ENCODE peak calls at places on chromosomes 5 and 9, in six cellular contexts. B is fibroblast of lung, U is Caco-2, D is uterus, W is GM23248, K is astrocyte. V is an unnamed sample. For H3K4me1 and H3K36me3, the result is how much of the 10 kb centered on the place peaks cover.

GRCh38 chr5:144236479-144236878 is 65.8 kb downstream of the KCTD16 start:
- DNase-seq in B (peak), U (no peak), D (no peak), W (no peak), K (no peak), V (no peak)

GRCh38 chr5:56305001-56305400 is 71.9 kb upstream of the ANKRD55 start:
- DNase-seq in B (no peak), U (no peak), D (no peak), W (peak), K (no peak), V (no peak)

GRCh38 chr9:93119953-93120845 is 13.9 kb downstream of the NINJ1 start:
- DNase-seq in B (peak), U (no peak), D (peak), W (peak), K (peak), V (peak)

GRCh38 chr5:179241175-179241574 is 104.1 kb downstream of the ADAMTS2 start:
- DNase-seq in B (no peak), U (no peak), D (peak), W (peak), K (no peak), V (no peak)

GRCh38 chr5:1661311-1661710 is 137.6 kb upstream of the LPCAT1 start:
- DNase-seq in B (no peak), U (no peak), D (no peak), W (no peak), K (no peak), V (no peak)

GRCh38 chr9:73412874-73413273 is 261.2 kb downstream of the ANXA1 start:
- DNase-seq in B (peak), U (no peak), D (no peak), W (no peak), K (peak), V (no peak)

GRCh38 chr5:156095709-156096241 is 231.2 kb upstream of the SGCD start:
- DNase-seq in B (no peak), U (no peak), D (no peak), W (no peak), K (no peak), V (no peak)

GRCh38 chr5:171428168-171428658 is 8.8 kb downstream of the FGF18 start:
- DNase-seq in B (no peak), U (no peak), D (peak), W (no peak), K (no peak), V (no peak)

GRCh38 chr5:66645039-66645438 is 48.8 kb downstream of the MAST4 start:
- DNase-seq in B (no peak), U (no peak), D (no peak), W (peak), K (no peak), V (no peak)

GRCh38 chr5:156326718-156327259 is at the start of gene SGCD:
- DNase-seq in B (peak), U (no peak), D (peak), W (peak), K (peak), V (peak)

GRCh38 chr5:142869883-142870282 is 99.7 kb downstream of the ARHGAP26 start:
- DNase-seq in B (no peak), U (no peak), D (no peak), W (no peak), K (no peak), V (no peak)

GRCh38 chr9:21465859-21466518 is 16.1 kb downstream of the IFNE start:
- DNase-seq in B (peak), U (peak), D (no peak), W (peak), K (no peak), V (peak)

GRCh38 chr9:111251453-111251837 is 78.6 kb downstream of the OR2K2 start:
- DNase-seq in B (no peak), U (no peak), D (no peak), W (no peak), K (no peak), V (no peak)

GRCh38 chr5:124839371-124839998 is 93.0 kb upstream of the ZNF608 start:
- DNase-seq in B (peak), U (no peak), D (no peak), W (no peak), K (peak), V (peak)

GRCh38 chr5:173612948-173613347 is 3.5 kb downstream of the BOD1 start:
- DNase-seq in B (no peak), U (no peak), D (no peak), W (peak), K (no peak), V (no peak)

GRCh38 chr5:128224336-128224735 is 140.8 kb downstream of the SLC12A2 start:
- DNase-seq in B (no peak), U (no peak), D (no peak), W (peak), K (no peak), V (no peak)

GRCh38 chr9:137487454-137488329 is 28.6 kb upstream of the NSMF start:
- DNase-seq in B (no peak), U (no peak), D (no peak), W (no peak), K (no peak), V (no peak)

GRCh38 chr5:2286250-2286649 is 403.5 kb upstream of the IRX4 start:
- DNase-seq in B (no peak), U (no peak), D (no peak), W (no peak), K (no peak), V (no peak)

GRCh38 chr5:127958421-127959011 is 125.0 kb upstream of the SLC12A2 start:
- DNase-seq in B (no peak), U (peak), D (no peak), W (no peak), K (no peak), V (no peak)

GRCh38 chr5:169354921-169355320 is 54.0 kb upstream of the SLIT3 start:
- DNase-seq in B (peak), U (no peak), D (no peak), W (peak), K (peak), V (no peak)

GRCh38 chr9:93427655-93428379 is 23.7 kb upstream of the FAM120A start:
- DNase-seq in B (no peak), U (no peak), D (no peak), W (no peak), K (no peak), V (peak)

GRCh38 chr9:87111010-87111409 is 163.7 kb upstream of the GAS1 start:
- DNase-seq in B (no peak), U (no peak), D (no peak), W (no peak), K (no peak), V (no peak)

GRCh38 chr9:87109182-87109581 is 161.9 kb upstream of the GAS1 start:
- DNase-seq in B (peak), U (no peak), D (no peak), W (peak), K (peak), V (no peak)

GRCh38 chr9:87109851-87110250 is 162.5 kb upstream of the GAS1 start:
- DNase-seq in B (peak), U (no peak), D (no peak), W (peak), K (peak), V (no peak)

GRCh38 chr9:87108639-87109038 is 161.3 kb upstream of the GAS1 start:
- DNase-seq in B (no peak), U (no peak), D (no peak), W (no peak), K (no peak), V (no peak)

DNA sequence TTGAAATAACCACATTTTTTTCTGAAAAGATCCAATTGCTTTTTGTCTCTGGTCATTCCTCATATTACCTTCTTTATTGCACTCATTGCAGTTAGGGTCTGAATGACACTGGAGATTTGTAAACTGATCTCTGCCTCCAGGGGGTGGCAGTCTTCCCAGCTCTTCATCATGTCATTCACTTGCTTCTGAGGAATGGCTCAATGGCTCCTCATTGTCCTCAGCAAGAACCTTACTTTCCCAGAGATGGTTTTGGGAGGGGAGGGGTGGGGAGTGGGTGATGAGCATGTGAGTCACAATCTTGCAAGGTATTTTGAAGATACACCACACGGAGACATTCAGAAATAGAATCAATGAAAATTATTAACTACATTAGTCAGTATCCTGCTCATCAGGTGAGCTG is 159.8 kb upstream of the GAS1 start:
- DNase-seq in B (no peak), U (no peak), D (no peak), W (no peak), K (no peak), V (no peak)
- H3K4me1 ChIP-seq in B (under half), U (under half), D (under half), W (under half), K (under half), V (under half)

DNA sequence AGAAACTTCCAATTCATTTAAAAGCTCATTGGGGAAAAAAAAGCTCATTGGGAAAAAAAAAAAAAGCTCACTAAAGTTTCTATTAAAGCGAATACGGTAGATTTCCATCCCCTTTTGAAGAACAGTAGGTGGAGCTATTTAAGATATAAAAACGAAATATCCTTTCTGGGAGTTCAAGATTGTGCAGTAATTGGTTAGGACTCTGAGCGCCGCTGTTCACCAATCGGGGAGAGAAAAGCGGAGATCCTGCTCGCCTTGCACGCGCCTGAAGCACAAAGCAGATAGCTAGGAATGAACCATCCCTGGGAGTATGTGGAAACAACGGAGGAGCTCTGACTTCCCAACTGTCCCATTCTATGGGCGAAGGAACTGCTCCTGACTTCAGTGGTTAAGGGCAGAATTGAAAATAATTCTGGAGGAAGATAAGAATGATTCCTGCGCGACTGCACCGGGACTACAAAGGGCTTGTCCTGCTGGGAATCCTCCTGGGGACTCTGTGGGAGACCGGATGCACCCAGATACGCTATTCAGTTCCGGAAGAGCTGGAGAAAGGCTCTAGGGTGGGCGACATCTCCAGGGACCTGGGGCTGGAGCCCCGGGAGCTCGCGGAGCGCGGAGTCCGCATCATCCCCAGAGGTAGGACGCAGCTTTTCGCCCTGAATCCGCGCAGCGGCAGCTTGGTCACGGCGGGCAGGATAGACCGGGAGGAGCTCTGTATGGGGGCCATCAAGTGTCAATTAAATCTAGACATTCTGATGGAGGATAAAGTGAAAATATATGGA is at the start of gene PCDHGA12:
- DNase-seq in B (peak), U (no peak), D (peak), W (peak), K (peak), V (no peak)
- H3K36me3 ChIP-seq in B (under half), U (under half), D (under half), W (under half), K (under half), V (under half)

GRCh38 chr9:12790026-12790425 is 15.2 kb downstream of the LURAP1L start:
- DNase-seq in B (peak), U (no peak), D (no peak), W (peak), K (peak), V (no peak)

GRCh38 chr9:12798066-12798770 is 23.4 kb downstream of the LURAP1L start:
- DNase-seq in B (no peak), U (no peak), D (no peak), W (peak), K (no peak), V (no peak)

GRCh38 chr9:12790883-12791282 is 16.1 kb downstream of the LURAP1L start:
- DNase-seq in B (no peak), U (no peak), D (no peak), W (no peak), K (no peak), V (no peak)

GRCh38 chr9:12797037-12797436 is 22.2 kb downstream of the LURAP1L start:
- DNase-seq in B (no peak), U (no peak), D (no peak), W (no peak), K (no peak), V (no peak)

DNA sequence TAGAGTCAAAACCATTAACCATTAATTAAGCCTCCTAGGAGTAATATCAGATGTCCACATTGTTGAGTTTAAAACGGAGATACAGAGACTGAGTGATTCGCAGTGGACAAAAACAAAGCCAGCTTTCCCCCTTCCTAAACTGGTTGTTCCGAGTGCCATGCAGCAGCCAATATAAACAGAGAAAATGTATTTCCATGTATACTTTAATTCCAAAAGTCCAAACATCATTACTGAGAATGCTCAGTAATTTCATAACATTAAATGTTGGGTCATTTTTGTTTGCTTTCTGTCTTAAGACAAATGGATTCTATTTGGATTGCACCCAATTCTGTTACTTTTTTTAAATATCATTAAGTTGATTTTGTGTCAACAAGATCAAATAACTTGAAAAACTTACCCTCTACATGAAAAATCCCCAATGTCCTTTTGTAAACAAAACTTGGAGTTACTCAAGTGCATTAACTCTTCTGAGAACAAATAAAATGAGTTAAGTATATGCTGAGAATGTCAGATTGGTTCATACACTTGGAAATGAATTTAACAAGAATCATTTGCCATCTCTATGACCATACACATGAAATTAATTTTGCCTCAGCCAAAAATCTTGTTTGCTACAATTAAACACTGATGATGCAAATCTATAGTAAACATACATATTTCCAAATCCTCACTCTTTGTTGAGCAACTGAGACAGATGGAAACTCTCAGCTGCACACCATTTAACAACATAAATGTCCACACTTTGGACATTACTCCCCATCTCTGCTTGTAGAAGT is 19.4 kb downstream of the LURAP1L start:
- DNase-seq in B (no peak), U (no peak), D (no peak), W (peak), K (no peak), V (no peak)
- H3K4me1 ChIP-seq in B (under half), U (under half), D (under half), W (under half), K (under half), V (under half)

DNA sequence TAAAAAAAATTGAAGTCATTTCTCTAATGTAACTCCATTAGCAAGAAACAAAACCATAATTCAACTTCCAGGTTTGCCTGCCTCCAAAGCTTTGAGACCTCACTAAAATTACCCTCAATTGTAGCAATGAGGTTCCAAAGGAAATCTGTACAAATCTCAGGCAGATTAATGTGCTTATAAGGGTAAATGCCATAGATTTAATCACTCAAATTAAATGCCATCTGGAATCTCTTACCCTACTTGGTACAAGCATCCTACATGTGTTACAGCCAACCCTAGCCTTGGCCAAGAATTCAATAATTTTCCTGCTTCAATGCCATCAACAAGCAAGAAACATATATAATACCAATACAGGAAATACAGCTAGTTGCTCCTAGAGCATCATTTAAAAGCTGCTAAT is 452.8 kb downstream of the RAB3C start:
- DNase-seq in B (no peak), U (no peak), D (no peak), W (no peak), K (no peak), V (no peak)
- H3K36me3 ChIP-seq in B (under half), U (under half), D (under half), W (under half), K (under half), V (under half)